ENCODE peak calls at places on chromosome 13, in four cellular contexts. W, P, X and Q are unnamed samples.

GRCh38 chr13:50911051-50911690 is 1.6 kb downstream of the RNASEH2B start:
- DNase-seq in W (no peak), X (no peak), P (peak), Q (peak)

GRCh38 chr13:31929031-31929770 is 102.4 kb upstream of the FRY start:
- DNase-seq in P (no peak), W (no peak), X (no peak), Q (no peak)

GRCh38 chr13:97043302-97043701 is 49.0 kb upstream of the OXGR1 start:
- DNase-seq in W (no peak), P (peak), X (no peak), Q (peak)

GRCh38 chr13:47420012-47420411 is 523.2 kb upstream of the HTR2A start:
- DNase-seq in W (no peak), P (peak), X (no peak), Q (no peak)

GRCh38 chr13:51453959-51454703 is 1.3 kb upstream of the INTS6 start:
- DNase-seq in P (peak), W (no peak), X (no peak), Q (peak)

GRCh38 chr13:73057284-73058025 is 1.4 kb upstream of the KLF5 start:
- DNase-seq in P (no peak), X (no peak), W (no peak), Q (no peak)

GRCh38 chr13:98033277-98034247 is 80.1 kb downstream of the IPO5 start:
- DNase-seq in P (peak), X (peak), W (no peak), Q (peak)

GRCh38 chr13:60790620-60791019 is 393.6 kb downstream of the TDRD3 start:
- DNase-seq in X (no peak), P (no peak), W (no peak), Q (no peak)

GRCh38 chr13:35768126-35768525 is 291.6 kb upstream of the MAB21L1 start:
- DNase-seq in W (peak), P (no peak), X (no peak), Q (no peak)

GRCh38 chr13:50244913-50245574 is 229.8 kb downstream of the KCNRG start:
- DNase-seq in X (no peak), W (no peak), P (peak), Q (peak)

GRCh38 chr13:80840313-80840976 is 499.5 kb upstream of the SPRY2 start:
- DNase-seq in P (peak), X (no peak), W (no peak), Q (peak)

GRCh38 chr13:98577823-98578285 is 947 bp upstream of the STK24 start:
- DNase-seq in X (no peak), W (no peak), P (no peak), Q (no peak)

GRCh38 chr13:112980441-112980840 is 11.4 kb downstream of the MCF2L start:
- DNase-seq in X (no peak), W (no peak), P (no peak), Q (no peak)

GRCh38 chr13:44651209-44651608 is 75.1 kb upstream of the TSC22D1 start:
- DNase-seq in W (no peak), X (no peak), P (no peak), Q (no peak)

GRCh38 chr13:97879646-97880297 is 73.7 kb upstream of the IPO5 start:
- DNase-seq in X (no peak), P (peak), W (no peak), Q (peak)

GRCh38 chr13:109454167-109454917 is 332.0 kb downstream of the IRS2 start:
- DNase-seq in P (no peak), W (no peak), X (no peak), Q (peak)

GRCh38 chr13:27170521-27171243 is 929 bp downstream of the USP12 start:
- DNase-seq in P (no peak), W (peak), X (peak), Q (peak)

GRCh38 chr13:40943073-40943472 is 76.0 kb downstream of the ELF1 start:
- DNase-seq in W (no peak), X (no peak), P (no peak), Q (peak)

GRCh38 chr13:111178417-111178816 is 63.3 kb downstream of the ARHGEF7 start:
- DNase-seq in P (no peak), W (no peak), X (no peak), Q (no peak)

GRCh38 chr13:112657850-112658445 is 31.9 kb upstream of the ATP11A start:
- DNase-seq in X (no peak), W (no peak), P (peak), Q (peak)

GRCh38 chr13:114069376-114070097 is 62.9 kb downstream of the RASA3 start:
- DNase-seq in X (no peak), W (no peak), P (no peak), Q (no peak)

GRCh38 chr13:26486550-26486949 is 70.9 kb upstream of the WASF3 start:
- DNase-seq in P (no peak), W (no peak), X (no peak), Q (no peak)